ENCODE peak calls at places on chromosomes 3 and 15, in nine cellular contexts. N is testis, J is stomach, H is thoracic aorta, L is prostate gland, K is PC-3, T is suprapubic skin, A is transverse colon, M is sigmoid colon. B is an unnamed sample.

GRCh38 chr3:189325454-189325853 is 153.7 kb downstream of the TPRG1 start:
- DNase-seq in N (no peak), J (no peak), H (no peak), L (no peak), K (peak; percentile 14), T (no peak), A (no peak), M (no peak), B (no peak)

GRCh38 chr3:101732240-101732641 is 7.8 kb downstream of the CEP97 start:
- DNase-seq in N (no peak), J (no peak), H (no peak), L (no peak), K (no peak), T (no peak), A (no peak), M (no peak), B (no peak)

GRCh38 chr15:62711691-62712454 is 330.7 kb upstream of the TPM1 start:
- DNase-seq in N (no peak), J (no peak), H (no peak), L (no peak), K (peak; percentile 49), T (no peak), A (no peak), M (no peak), B (no peak)

GRCh38 chr3:10371789-10372188 is 50.9 kb upstream of the SEC13 start:
- DNase-seq in N (no peak), J (no peak), H (no peak), L (no peak), K (no peak), T (no peak), A (no peak), M (no peak), B (no peak)

GRCh38 chr3:119240101-119240581 is 537 bp downstream of the B4GALT4 start:
- DNase-seq in N (peak; percentile 59), J (no peak), H (no peak), L (peak; percentile 10), K (peak; percentile 23), T (no peak), A (peak; percentile 74), M (peak; percentile 69), B (no peak)

GRCh38 chr15:49152552-49153337 is 2.7 kb downstream of the COPS2 start:
- DNase-seq in N (no peak), J (no peak), H (no peak), L (no peak), K (no peak), T (no peak), A (no peak), M (no peak), B (no peak)

GRCh38 chr3:52233968-52234367 is 5.0 kb downstream of the TWF2 start:
- DNase-seq in N (no peak), J (no peak), H (no peak), L (no peak), K (no peak), T (no peak), A (no peak), M (no peak), B (no peak)

GRCh38 chr15:40925863-40926658 is 3.1 kb upstream of the DLL4 start:
- DNase-seq in N (no peak), J (no peak), H (no peak), L (no peak), K (no peak), T (no peak), A (peak; percentile 51), M (no peak), B (no peak)

GRCh38 chr15:69591905-69592508 is 139.4 kb downstream of the RPLP1 start:
- DNase-seq in N (no peak), J (no peak), H (no peak), L (peak; percentile 57), K (peak; percentile 92), T (no peak), A (no peak), M (no peak), B (no peak)

GRCh38 chr15:69576948-69577351 is 124.3 kb downstream of the RPLP1 start:
- DNase-seq in N (no peak), J (peak; percentile 77), H (no peak), L (no peak), K (peak; percentile 47), T (no peak), A (no peak), M (no peak), B (no peak)

GRCh38 chr3:160927620-160928019 is 171.6 kb downstream of the PPM1L start:
- DNase-seq in N (no peak), J (no peak), H (no peak), L (no peak), K (no peak), T (no peak), A (no peak), M (no peak), B (no peak)

GRCh38 chr3:160924776-160925175 is 168.7 kb downstream of the PPM1L start:
- DNase-seq in N (no peak), J (no peak), H (no peak), L (no peak), K (no peak), T (no peak), A (no peak), M (no peak), B (no peak)

GRCh38 chr3:160931474-160931873 is 173.7 kb downstream of the B3GALNT1 start:
- DNase-seq in N (no peak), J (no peak), H (no peak), L (no peak), K (no peak), T (no peak), A (no peak), M (no peak), B (no peak)

GRCh38 chr3:160928183-160928718 is 172.2 kb downstream of the PPM1L start:
- DNase-seq in N (no peak), J (no peak), H (no peak), L (no peak), K (peak; percentile 50), T (no peak), A (no peak), M (no peak), B (peak; percentile 45)

DNA sequence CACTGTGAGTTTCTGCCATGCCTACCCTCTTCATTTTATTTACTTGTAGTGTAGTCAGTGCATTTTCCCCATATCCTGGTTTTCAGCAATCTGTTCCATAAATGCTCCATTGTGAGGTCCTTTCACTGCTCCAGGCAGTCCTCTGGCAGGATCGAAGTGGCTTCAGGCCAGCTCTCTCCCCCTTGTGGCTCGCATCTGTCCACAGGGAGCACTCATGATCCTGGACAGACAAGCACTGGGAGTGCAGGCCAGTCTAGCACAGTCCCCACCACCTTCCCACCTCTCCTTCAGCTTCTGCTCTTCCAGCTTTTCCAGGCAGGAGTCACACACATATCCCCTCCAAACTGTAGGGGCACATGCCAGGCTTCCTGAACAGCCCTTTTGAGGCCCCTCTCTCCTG is 173.6 kb downstream of the PPM1L start:
- DNase-seq in N (peak; percentile 23), J (peak; percentile 32), H (no peak), L (no peak), K (peak; percentile 47), T (no peak), A (peak; percentile 13), M (peak; percentile 69), B (peak; percentile 70)
- TF ChIP-seq CTCF in N (no peak), J (no peak), H (no peak), L (no peak), K (peak; percentile 37), T (no peak), A (peak; percentile 9), M (no peak), B (peak; percentile 68)

DNA sequence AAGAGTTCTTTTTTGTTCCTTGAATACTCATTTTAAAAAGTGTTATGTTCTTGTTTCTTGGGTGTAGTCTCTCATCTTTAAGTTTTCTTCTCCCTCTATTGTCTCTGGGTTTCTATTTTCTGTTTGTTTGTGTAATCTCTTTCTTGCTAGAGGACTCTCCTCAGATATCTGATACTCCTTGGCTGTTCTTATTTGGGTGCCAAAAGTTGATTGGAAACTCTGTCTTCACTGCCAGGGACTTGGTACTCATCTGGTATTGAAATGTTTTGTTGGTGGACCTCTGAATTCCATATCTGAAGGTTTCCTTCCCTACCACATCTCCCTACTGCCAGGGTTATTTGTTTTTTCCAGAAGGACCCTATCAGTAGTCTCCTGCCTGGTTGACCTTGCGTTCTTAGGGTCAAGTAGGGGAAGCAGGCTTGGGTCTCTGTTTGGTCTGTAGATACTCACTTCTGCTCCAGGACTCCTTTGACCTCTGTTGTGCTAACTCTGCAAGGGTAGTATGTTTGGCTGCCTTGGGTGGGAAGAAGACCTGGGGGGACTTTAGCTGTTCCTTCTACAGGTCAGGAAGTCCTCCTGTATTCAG is 15.7 kb downstream of the PPCDC start:
- DNase-seq in N (no peak), J (no peak), H (no peak), L (no peak), K (no peak), T (no peak), A (no peak), M (no peak), B (no peak)
- H3K4me3 ChIP-seq in N (no peak overlapping the region), J (no peak overlapping the region), H (no peak overlapping the region), L (no peak overlapping the region), K (no peak overlapping the region), T (no peak overlapping the region), A (no peak overlapping the region), M (no peak overlapping the region), B (no peak overlapping the region)

GRCh38 chr3:138642226-138642926 is 33.8 kb downstream of the FAIM start:
- DNase-seq in N (no peak), J (no peak), H (no peak), L (no peak), K (no peak), T (no peak), A (no peak), M (no peak), B (no peak)
- H3K9me3 ChIP-seq in N (no peaks in the 10 kb centered on the region), J (peaks cover 9% of the 10 kb centered on the region), H (peaks cover 42% of the 10 kb centered on the region), L (no peaks in the 10 kb centered on the region), K (no peaks in the 10 kb centered on the region), T (peaks cover 32% of the 10 kb centered on the region), A (peaks cover 41% of the 10 kb centered on the region), M (no peaks in the 10 kb centered on the region), B (no peaks in the 10 kb centered on the region)

GRCh38 chr15:79824321-79824720 is 72.5 kb downstream of the MTHFS start:
- DNase-seq in N (no peak), J (no peak), H (no peak), L (no peak), K (no peak), T (no peak), A (no peak), M (no peak), B (no peak)

GRCh38 chr15:79820176-79820575 is 76.6 kb downstream of the MTHFS start:
- DNase-seq in N (no peak), J (no peak), H (no peak), L (no peak), K (no peak), T (no peak), A (no peak), M (no peak), B (no peak)

GRCh38 chr15:79816565-79816964 is 80.2 kb downstream of the MTHFS start:
- DNase-seq in N (no peak), J (no peak), H (no peak), L (no peak), K (no peak), T (no peak), A (no peak), M (no peak), B (no peak)

GRCh38 chr15:79815468-79815867 is 81.3 kb downstream of the MTHFS start:
- DNase-seq in N (no peak), J (no peak), H (no peak), L (no peak), K (no peak), T (no peak), A (no peak), M (no peak), B (no peak)

DNA sequence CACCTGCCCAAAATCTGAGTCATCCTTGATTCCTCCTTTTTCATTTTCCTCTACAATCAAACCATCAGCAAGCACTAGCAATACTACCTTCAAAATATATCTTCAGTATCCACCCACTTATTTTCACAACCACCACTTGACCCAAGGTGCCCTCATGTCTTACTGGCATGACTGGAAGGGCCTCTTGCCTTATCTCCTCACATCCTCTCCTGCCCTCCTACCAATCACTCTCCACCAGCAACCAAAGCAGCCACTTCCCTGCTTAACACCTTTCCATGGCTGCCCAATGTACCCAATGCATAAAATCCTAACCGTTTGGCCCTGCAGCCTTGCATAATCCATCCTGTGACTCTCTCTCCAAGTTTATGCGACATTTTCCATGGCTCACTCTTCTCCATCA is 76.0 kb downstream of the MTHFS start:
- DNase-seq in N (no peak), J (no peak), H (no peak), L (no peak), K (no peak), T (no peak), A (no peak), M (no peak), B (no peak)
- TF ChIP-seq CTCF in N (no peak), J (no peak), H (no peak), L (no peak), K (no peak), T (no peak), A (no peak), M (no peak), B (no peak)

B was measured in BE2C.